ENCODE peak calls at places on chromosomes 16 and 17, in ten cellular contexts. One of them, this sample, is unnamed.

GRCh38 chr16:10552998-10553491 is 27.4 kb downstream of the EMP2 start:
- DNase-seq in transverse colon: peak
- DNase-seq in sigmoid colon: no peak
- DNase-seq in HCT116: no peak
- DNase-seq in esophagus muscularis mucosa: no peak
- DNase-seq in H1: no peak
- DNase-seq in breast epithelium: no peak
- DNase-seq in stomach: peak
- DNase-seq in upper lobe of left lung: peak
- DNase-seq in endothelial cell of umbilical vein: peak
- DNase-seq in this sample: no peak

GRCh38 chr17:2716649-2717048 is 5.1 kb upstream of the CLUH start:
- DNase-seq in transverse colon: no peak
- DNase-seq in sigmoid colon: no peak
- DNase-seq in HCT116: no peak
- DNase-seq in esophagus muscularis mucosa: no peak
- DNase-seq in H1: no peak
- DNase-seq in breast epithelium: no peak
- DNase-seq in stomach: no peak
- DNase-seq in upper lobe of left lung: no peak
- DNase-seq in endothelial cell of umbilical vein: no peak
- DNase-seq in this sample: no peak

GRCh38 chr17:35429702-35430101 is 2.6 kb downstream of the SLFN12 start:
- DNase-seq in transverse colon: no peak
- DNase-seq in sigmoid colon: no peak
- DNase-seq in HCT116: no peak
- DNase-seq in esophagus muscularis mucosa: no peak
- DNase-seq in H1: no peak
- DNase-seq in breast epithelium: no peak
- DNase-seq in stomach: no peak
- DNase-seq in upper lobe of left lung: no peak
- DNase-seq in endothelial cell of umbilical vein: no peak
- DNase-seq in this sample: no peak

GRCh38 chr16:74083582-74083981 is 213.0 kb upstream of the PSMD7 start:
- DNase-seq in transverse colon: no peak
- DNase-seq in sigmoid colon: no peak
- DNase-seq in HCT116: no peak
- DNase-seq in esophagus muscularis mucosa: no peak
- DNase-seq in H1: no peak
- DNase-seq in breast epithelium: no peak
- DNase-seq in stomach: no peak
- DNase-seq in upper lobe of left lung: no peak
- DNase-seq in endothelial cell of umbilical vein: no peak
- DNase-seq in this sample: no peak

GRCh38 chr16:50265260-50265659 is 1.1 kb upstream of the ADCY7 start:
- DNase-seq in transverse colon: peak
- DNase-seq in sigmoid colon: peak
- DNase-seq in HCT116: peak
- DNase-seq in esophagus muscularis mucosa: no peak
- DNase-seq in H1: no peak
- DNase-seq in breast epithelium: no peak
- DNase-seq in stomach: peak
- DNase-seq in upper lobe of left lung: no peak
- DNase-seq in endothelial cell of umbilical vein: no peak
- DNase-seq in this sample: no peak

GRCh38 chr17:40612510-40613244 is 34.9 kb downstream of the SMARCE1 start:
- DNase-seq in transverse colon: no peak
- DNase-seq in sigmoid colon: no peak
- DNase-seq in HCT116: no peak
- DNase-seq in esophagus muscularis mucosa: peak
- DNase-seq in H1: no peak
- DNase-seq in breast epithelium: peak
- DNase-seq in stomach: no peak
- DNase-seq in upper lobe of left lung: no peak
- DNase-seq in endothelial cell of umbilical vein: no peak
- DNase-seq in this sample: no peak

GRCh38 chr16:10812352-10813122 is 6.1 kb downstream of the TVP23A start:
- DNase-seq in transverse colon: no peak
- DNase-seq in sigmoid colon: no peak
- DNase-seq in HCT116: no peak
- DNase-seq in esophagus muscularis mucosa: no peak
- DNase-seq in H1: no peak
- DNase-seq in breast epithelium: no peak
- DNase-seq in stomach: no peak
- DNase-seq in upper lobe of left lung: no peak
- DNase-seq in endothelial cell of umbilical vein: no peak
- DNase-seq in this sample: no peak

GRCh38 chr17:78001182-78001581 is 42.7 kb downstream of the TNRC6C start:
- DNase-seq in transverse colon: no peak
- DNase-seq in sigmoid colon: no peak
- DNase-seq in HCT116: no peak
- DNase-seq in esophagus muscularis mucosa: no peak
- DNase-seq in H1: no peak
- DNase-seq in breast epithelium: no peak
- DNase-seq in stomach: no peak
- DNase-seq in upper lobe of left lung: no peak
- DNase-seq in endothelial cell of umbilical vein: peak
- DNase-seq in this sample: no peak

GRCh38 chr17:21168555-21168865 is 41.7 kb downstream of the DHRS7B start:
- DNase-seq in transverse colon: no peak
- DNase-seq in sigmoid colon: no peak
- DNase-seq in HCT116: no peak
- DNase-seq in esophagus muscularis mucosa: no peak
- DNase-seq in H1: no peak
- DNase-seq in breast epithelium: no peak
- DNase-seq in stomach: no peak
- DNase-seq in upper lobe of left lung: no peak
- DNase-seq in endothelial cell of umbilical vein: no peak
- DNase-seq in this sample: no peak

GRCh38 chr17:21165922-21166598 is 39.3 kb downstream of the DHRS7B start:
- DNase-seq in transverse colon: no peak
- DNase-seq in sigmoid colon: peak
- DNase-seq in HCT116: no peak
- DNase-seq in esophagus muscularis mucosa: no peak
- DNase-seq in H1: no peak
- DNase-seq in breast epithelium: peak
- DNase-seq in stomach: no peak
- DNase-seq in upper lobe of left lung: no peak
- DNase-seq in endothelial cell of umbilical vein: no peak
- DNase-seq in this sample: no peak

GRCh38 chr17:21167303-21167702 is 40.5 kb downstream of the DHRS7B start:
- DNase-seq in transverse colon: no peak
- DNase-seq in sigmoid colon: no peak
- DNase-seq in HCT116: no peak
- DNase-seq in esophagus muscularis mucosa: no peak
- DNase-seq in H1: no peak
- DNase-seq in breast epithelium: no peak
- DNase-seq in stomach: no peak
- DNase-seq in upper lobe of left lung: no peak
- DNase-seq in endothelial cell of umbilical vein: no peak
- DNase-seq in this sample: no peak

GRCh38 chr17:21164226-21165019 is 37.7 kb downstream of the DHRS7B start:
- DNase-seq in transverse colon: no peak
- DNase-seq in sigmoid colon: no peak
- DNase-seq in HCT116: no peak
- DNase-seq in esophagus muscularis mucosa: no peak
- DNase-seq in H1: no peak
- DNase-seq in breast epithelium: no peak
- DNase-seq in stomach: no peak
- DNase-seq in upper lobe of left lung: no peak
- DNase-seq in endothelial cell of umbilical vein: no peak
- DNase-seq in this sample: no peak

DNA sequence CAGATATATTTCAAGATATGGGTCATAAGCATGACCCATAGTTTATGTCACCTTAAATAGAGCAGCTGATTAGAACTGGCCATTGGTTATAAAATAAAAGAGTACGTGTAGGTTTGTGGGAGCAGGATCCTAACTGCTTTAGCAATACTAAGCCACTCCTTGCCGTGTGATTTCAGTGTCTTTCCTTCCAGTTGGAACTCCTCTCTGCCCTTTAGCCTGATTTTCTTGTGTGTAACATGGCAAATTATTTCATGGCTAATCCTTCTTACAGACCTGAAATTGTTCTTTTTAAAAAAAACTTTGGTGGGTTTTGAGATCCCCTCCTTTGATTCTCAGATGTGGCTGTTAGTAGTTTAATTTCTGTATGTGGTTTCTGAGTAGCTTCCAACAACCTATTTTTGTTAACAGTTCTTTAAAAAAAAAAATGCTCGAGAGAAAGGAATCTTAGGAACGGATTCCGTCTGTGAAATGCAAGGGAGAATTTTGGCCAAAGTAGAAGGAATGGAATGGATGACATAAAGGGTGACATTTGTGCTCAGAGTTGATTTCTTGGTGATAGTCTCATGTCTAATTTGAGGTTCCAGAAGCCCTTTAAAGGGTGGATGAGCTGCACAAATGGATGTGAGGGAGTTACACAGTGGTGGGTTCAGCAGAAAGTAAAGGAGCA is 40.0 kb downstream of the DHRS7B start:
- DNase-seq in transverse colon: no peak
- DNase-seq in sigmoid colon: no peak
- DNase-seq in HCT116: no peak
- DNase-seq in esophagus muscularis mucosa: no peak
- DNase-seq in H1: no peak
- DNase-seq in breast epithelium: no peak
- DNase-seq in stomach: no peak
- DNase-seq in upper lobe of left lung: no peak
- DNase-seq in endothelial cell of umbilical vein: no peak
- DNase-seq in this sample: no peak
- TF ChIP-seq POLR2AphosphoS5 in transverse colon: no peak
- TF ChIP-seq POLR2AphosphoS5 in sigmoid colon: no peak
- TF ChIP-seq POLR2AphosphoS5 in HCT116: no peak
- TF ChIP-seq POLR2AphosphoS5 in esophagus muscularis mucosa: peak
- TF ChIP-seq POLR2AphosphoS5 in H1: no peak
- TF ChIP-seq POLR2AphosphoS5 in breast epithelium: no peak
- TF ChIP-seq POLR2AphosphoS5 in stomach: no peak
- TF ChIP-seq POLR2AphosphoS5 in upper lobe of left lung: no peak
- TF ChIP-seq POLR2AphosphoS5 in endothelial cell of umbilical vein: no peak
- TF ChIP-seq POLR2AphosphoS5 in this sample: no peak

GRCh38 chr17:81481011-81481799 is 31.4 kb downstream of the ACTG1 start:
- DNase-seq in transverse colon: peak
- DNase-seq in sigmoid colon: peak
- DNase-seq in HCT116: no peak
- DNase-seq in esophagus muscularis mucosa: no peak
- DNase-seq in H1: no peak
- DNase-seq in breast epithelium: peak
- DNase-seq in stomach: peak
- DNase-seq in upper lobe of left lung: peak
- DNase-seq in endothelial cell of umbilical vein: peak
- DNase-seq in this sample: peak
- TF ChIP-seq POLR2A in transverse colon: no peak
- TF ChIP-seq POLR2A in sigmoid colon: no peak
- TF ChIP-seq POLR2A in HCT116: no peak
- TF ChIP-seq POLR2A in esophagus muscularis mucosa: no peak
- TF ChIP-seq POLR2A in H1: no peak
- TF ChIP-seq POLR2A in breast epithelium: no peak
- TF ChIP-seq POLR2A in stomach: no peak
- TF ChIP-seq POLR2A in upper lobe of left lung: no peak
- TF ChIP-seq POLR2A in endothelial cell of umbilical vein: no peak
- TF ChIP-seq POLR2A in this sample: no peak

GRCh38 chr17:42201155-42201772 is 7.0 kb upstream of the GHDC start:
- DNase-seq in transverse colon: no peak
- DNase-seq in sigmoid colon: no peak
- DNase-seq in HCT116: no peak
- DNase-seq in esophagus muscularis mucosa: peak
- DNase-seq in H1: no peak
- DNase-seq in breast epithelium: no peak
- DNase-seq in stomach: no peak
- DNase-seq in upper lobe of left lung: no peak
- DNase-seq in endothelial cell of umbilical vein: no peak
- DNase-seq in this sample: no peak

GRCh38 chr17:42203354-42203753 is 9.1 kb upstream of the GHDC start:
- DNase-seq in transverse colon: no peak
- DNase-seq in sigmoid colon: no peak
- DNase-seq in HCT116: no peak
- DNase-seq in esophagus muscularis mucosa: no peak
- DNase-seq in H1: no peak
- DNase-seq in breast epithelium: no peak
- DNase-seq in stomach: no peak
- DNase-seq in upper lobe of left lung: no peak
- DNase-seq in endothelial cell of umbilical vein: no peak
- DNase-seq in this sample: no peak

GRCh38 chr17:42202696-42203095 is 8.4 kb upstream of the GHDC start:
- DNase-seq in transverse colon: no peak
- DNase-seq in sigmoid colon: no peak
- DNase-seq in HCT116: no peak
- DNase-seq in esophagus muscularis mucosa: no peak
- DNase-seq in H1: no peak
- DNase-seq in breast epithelium: no peak
- DNase-seq in stomach: no peak
- DNase-seq in upper lobe of left lung: no peak
- DNase-seq in endothelial cell of umbilical vein: no peak
- DNase-seq in this sample: no peak

GRCh38 chr17:42200702-42201101 is 6.4 kb upstream of the GHDC start:
- DNase-seq in transverse colon: peak
- DNase-seq in sigmoid colon: no peak
- DNase-seq in HCT116: no peak
- DNase-seq in esophagus muscularis mucosa: peak
- DNase-seq in H1: no peak
- DNase-seq in breast epithelium: no peak
- DNase-seq in stomach: peak
- DNase-seq in upper lobe of left lung: no peak
- DNase-seq in endothelial cell of umbilical vein: no peak
- DNase-seq in this sample: no peak

DNA sequence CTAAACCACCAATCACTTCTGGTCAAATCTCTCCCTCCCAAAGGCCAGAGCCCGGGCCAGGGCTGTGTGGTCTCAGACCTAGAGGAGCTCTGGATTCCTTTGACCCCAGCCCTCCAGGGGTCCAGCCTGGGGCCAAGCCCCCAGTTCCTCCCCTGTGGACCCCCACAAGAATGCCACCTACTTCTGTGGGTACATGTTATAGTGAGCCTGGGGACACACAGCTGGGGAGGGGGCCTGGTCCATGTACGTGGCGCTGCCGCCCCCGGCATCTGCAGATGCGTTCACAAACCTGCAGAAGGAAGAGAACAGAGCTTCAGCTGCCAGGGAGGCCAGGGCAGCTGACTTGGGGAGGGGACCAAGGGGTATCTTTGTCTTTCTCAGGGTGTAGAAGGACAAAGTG is 7.9 kb upstream of the GHDC start:
- DNase-seq in transverse colon: no peak
- DNase-seq in sigmoid colon: no peak
- DNase-seq in HCT116: no peak
- DNase-seq in esophagus muscularis mucosa: peak
- DNase-seq in H1: no peak
- DNase-seq in breast epithelium: no peak
- DNase-seq in stomach: no peak
- DNase-seq in upper lobe of left lung: no peak
- DNase-seq in endothelial cell of umbilical vein: no peak
- DNase-seq in this sample: no peak
- H3K27ac ChIP-seq in transverse colon: no peak
- H3K27ac ChIP-seq in sigmoid colon: no peak
- H3K27ac ChIP-seq in HCT116: no peak
- H3K27ac ChIP-seq in esophagus muscularis mucosa: no peak
- H3K27ac ChIP-seq in H1: no peak
- H3K27ac ChIP-seq in breast epithelium: no peak
- H3K27ac ChIP-seq in stomach: no peak
- H3K27ac ChIP-seq in upper lobe of left lung: no peak
- H3K27ac ChIP-seq in endothelial cell of umbilical vein: no peak
- H3K27ac ChIP-seq in this sample: no peak

GRCh38 chr16:86555763-86556130 is 712 bp upstream of the MTHFSD start:
- DNase-seq in transverse colon: no peak
- DNase-seq in sigmoid colon: no peak
- DNase-seq in HCT116: no peak
- DNase-seq in esophagus muscularis mucosa: no peak
- DNase-seq in H1: no peak
- DNase-seq in breast epithelium: no peak
- DNase-seq in stomach: no peak
- DNase-seq in upper lobe of left lung: no peak
- DNase-seq in endothelial cell of umbilical vein: no peak
- DNase-seq in this sample: no peak

GRCh38 chr16:86553356-86553755 is 1.7 kb downstream of the MTHFSD start:
- DNase-seq in transverse colon: no peak
- DNase-seq in sigmoid colon: peak
- DNase-seq in HCT116: no peak
- DNase-seq in esophagus muscularis mucosa: no peak
- DNase-seq in H1: no peak
- DNase-seq in breast epithelium: no peak
- DNase-seq in stomach: no peak
- DNase-seq in upper lobe of left lung: no peak
- DNase-seq in endothelial cell of umbilical vein: no peak
- DNase-seq in this sample: no peak

GRCh38 chr16:86556576-86556975 is 1.5 kb upstream of the MTHFSD start:
- DNase-seq in transverse colon: no peak
- DNase-seq in sigmoid colon: peak
- DNase-seq in HCT116: no peak
- DNase-seq in esophagus muscularis mucosa: no peak
- DNase-seq in H1: no peak
- DNase-seq in breast epithelium: no peak
- DNase-seq in stomach: no peak
- DNase-seq in upper lobe of left lung: no peak
- DNase-seq in endothelial cell of umbilical vein: no peak
- DNase-seq in this sample: no peak

GRCh38 chr16:86554599-86554916 is 477 bp downstream of the MTHFSD start:
- DNase-seq in transverse colon: no peak
- DNase-seq in sigmoid colon: no peak
- DNase-seq in HCT116: no peak
- DNase-seq in esophagus muscularis mucosa: no peak
- DNase-seq in H1: no peak
- DNase-seq in breast epithelium: no peak
- DNase-seq in stomach: no peak
- DNase-seq in upper lobe of left lung: no peak
- DNase-seq in endothelial cell of umbilical vein: peak
- DNase-seq in this sample: no peak

DNA sequence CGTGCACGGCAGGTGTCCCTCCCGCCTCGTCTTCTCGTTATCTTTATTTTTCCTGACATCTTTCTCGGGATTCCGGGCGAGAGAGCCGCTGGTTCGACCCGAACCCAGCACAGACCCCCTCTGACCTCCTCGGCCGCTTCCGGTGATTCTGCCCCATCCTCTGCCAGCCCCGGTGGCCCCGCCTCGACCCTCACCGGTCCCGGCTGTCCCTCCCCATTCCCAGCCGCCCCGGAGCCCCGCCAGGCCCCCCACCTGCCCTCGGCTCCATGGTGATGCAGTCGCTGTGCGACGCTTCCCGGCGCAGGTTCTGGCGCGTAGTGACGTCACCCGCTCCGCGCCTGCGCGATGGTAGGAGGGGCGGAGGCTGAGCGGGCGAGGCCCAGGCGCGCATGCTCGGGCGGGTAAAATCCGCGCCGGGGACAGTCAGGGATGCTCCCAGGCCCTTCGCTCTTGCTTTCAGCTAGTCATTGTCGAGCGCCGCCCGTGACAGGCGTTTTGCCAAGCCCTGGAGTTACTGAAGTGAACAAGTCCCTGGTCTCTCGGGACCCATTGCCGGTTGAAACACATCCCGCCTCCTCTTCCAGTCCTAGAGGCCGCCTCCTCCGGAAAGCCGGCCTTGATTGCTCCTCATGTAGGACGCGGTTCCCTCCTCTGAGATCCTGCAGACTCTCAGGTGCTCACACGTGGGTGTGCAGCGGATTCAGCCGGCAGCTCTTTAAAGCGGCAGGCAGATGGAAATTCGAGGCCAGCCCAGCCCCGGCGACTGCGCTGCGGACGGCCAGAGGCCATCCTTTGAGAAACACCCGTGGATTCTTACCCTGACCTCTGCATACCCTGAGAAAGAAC is at the start of gene MTHFSD:
- DNase-seq in transverse colon: peak
- DNase-seq in sigmoid colon: peak
- DNase-seq in HCT116: peak
- DNase-seq in esophagus muscularis mucosa: peak
- DNase-seq in H1: no peak
- DNase-seq in breast epithelium: peak
- DNase-seq in stomach: peak
- DNase-seq in upper lobe of left lung: peak
- DNase-seq in endothelial cell of umbilical vein: peak
- DNase-seq in this sample: peak
- TF ChIP-seq POLR2AphosphoS5 in transverse colon: peak
- TF ChIP-seq POLR2AphosphoS5 in sigmoid colon: peak
- TF ChIP-seq POLR2AphosphoS5 in HCT116: peak
- TF ChIP-seq POLR2AphosphoS5 in esophagus muscularis mucosa: peak
- TF ChIP-seq POLR2AphosphoS5 in H1: peak
- TF ChIP-seq POLR2AphosphoS5 in breast epithelium: peak
- TF ChIP-seq POLR2AphosphoS5 in stomach: peak
- TF ChIP-seq POLR2AphosphoS5 in upper lobe of left lung: peak
- TF ChIP-seq POLR2AphosphoS5 in endothelial cell of umbilical vein: peak
- TF ChIP-seq POLR2AphosphoS5 in this sample: peak